ENCODE peak calls at places on chromosome 21, in six cellular contexts. B, S, D, N, J and P are unnamed samples.

GRCh38 chr21:45514311-45515021 is 27.8 kb downstream of the SLC19A1 start:
- DNase-seq in B (no peak), S (no peak), D (no peak), N (no peak), J (no peak), P (no peak)

GRCh38 chr21:46569071-46569470 is 35.8 kb downstream of the S100B start:
- DNase-seq in B (no peak), S (peak), D (no peak), N (peak), J (no peak), P (peak)

GRCh38 chr21:45976666-45977335 is 4.8 kb upstream of the COL6A1 start:
- DNase-seq in B (no peak), S (no peak), D (peak), N (no peak), J (peak), P (no peak)

GRCh38 chr21:19695796-19696195 is 1292.2 kb upstream of the TMPRSS15 start:
- DNase-seq in B (no peak), S (no peak), D (no peak), N (no peak), J (no peak), P (no peak)

GRCh38 chr21:34344584-34344983 is 19.2 kb upstream of the KCNE2 start:
- DNase-seq in B (no peak), S (peak), D (no peak), N (peak), J (no peak), P (no peak)

GRCh38 chr21:31180256-31181088 is 142.2 kb upstream of the KRTAP19-8 start:
- DNase-seq in B (no peak), S (peak), D (no peak), N (peak), J (no peak), P (peak)

GRCh38 chr21:26003428-26003827 is 167.1 kb downstream of the APP start:
- DNase-seq in B (no peak), S (no peak), D (no peak), N (no peak), J (no peak), P (no peak)

GRCh38 chr21:41345934-41346685 is 15.7 kb upstream of the MX2 start:
- DNase-seq in B (no peak), S (no peak), D (no peak), N (no peak), J (no peak), P (peak)

GRCh38 chr21:14581902-14582457 is 35.9 kb upstream of the SAMSN1 start:
- DNase-seq in B (no peak), S (no peak), D (no peak), N (peak), J (no peak), P (peak)

GRCh38 chr21:35244514-35244913 is 195.4 kb upstream of the RUNX1 start:
- DNase-seq in B (no peak), S (peak), D (no peak), N (peak), J (no peak), P (no peak)

GRCh38 chr21:41359289-41359688 is 2.5 kb upstream of the MX2 start:
- DNase-seq in B (no peak), S (no peak), D (peak), N (no peak), J (no peak), P (no peak)

GRCh38 chr21:40049031-40049958 is 182.1 kb downstream of the PCP4 start:
- DNase-seq in B (no peak), S (peak), D (no peak), N (no peak), J (no peak), P (peak)

GRCh38 chr21:23398726-23399125 is 2208.6 kb downstream of the MRPL39 start:
- DNase-seq in B (no peak), S (no peak), D (no peak), N (no peak), J (no peak), P (no peak)

GRCh38 chr21:45887788-45888187 is 93.8 kb upstream of the COL6A1 start:
- DNase-seq in B (no peak), S (no peak), D (no peak), N (no peak), J (no peak), P (no peak)

GRCh38 chr21:44765231-44766013 is 36.2 kb downstream of the UBE2G2 start:
- DNase-seq in B (no peak), S (no peak), D (no peak), N (no peak), J (no peak), P (no peak)

GRCh38 chr21:29164330-29164942 is 34.0 kb downstream of the MAP3K7CL start:
- DNase-seq in B (no peak), S (peak), D (no peak), N (peak), J (no peak), P (peak)

GRCh38 chr21:25647632-25648031 is 8.6 kb downstream of the JAM2 start:
- DNase-seq in B (no peak), S (no peak), D (no peak), N (no peak), J (no peak), P (peak)

GRCh38 chr21:46153259-46154154 is 1.9 kb downstream of the FTCD start:
- DNase-seq in B (peak), S (no peak), D (peak), N (peak), J (peak), P (no peak)

GRCh38 chr21:36544545-36544944 is 64.6 kb upstream of the CLDN14 start:
- DNase-seq in B (no peak), S (no peak), D (no peak), N (no peak), J (no peak), P (no peak)

GRCh38 chr21:36441715-36442114 is 38.2 kb downstream of the CLDN14 start:
- DNase-seq in B (no peak), S (no peak), D (no peak), N (no peak), J (no peak), P (no peak)

GRCh38 chr21:28959367-28960099 is 33.1 kb downstream of the LTN1 start:
- DNase-seq in B (no peak), S (peak), D (no peak), N (peak), J (no peak), P (peak)

GRCh38 chr21:36321325-36322082 is 1.5 kb downstream of the MORC3 start:
- DNase-seq in B (peak), S (peak), D (peak), N (peak), J (no peak), P (no peak)

GRCh38 chr21:21897275-21897883 is 899.2 kb downstream of the NCAM2 start:
- DNase-seq in B (no peak), S (no peak), D (no peak), N (no peak), J (no peak), P (peak)

GRCh38 chr21:29130234-29130993 is at the start of gene MAP3K7CL:
- DNase-seq in B (no peak), S (peak), D (no peak), N (peak), J (no peak), P (peak)

GRCh38 chr21:34913786-34914185 is 135.3 kb downstream of the RUNX1 start:
- DNase-seq in B (no peak), S (peak), D (no peak), N (peak), J (no peak), P (no peak)

GRCh38 chr21:34020005-34020847 is 53.2 kb upstream of the MRPS6 start:
- DNase-seq in B (no peak), S (no peak), D (no peak), N (no peak), J (no peak), P (no peak)

GRCh38 chr21:26887241-26887640 is 42.0 kb upstream of the ADAMTS1 start:
- DNase-seq in B (no peak), S (peak), D (no peak), N (no peak), J (no peak), P (no peak)

GRCh38 chr21:34092241-34092921 is 19.0 kb downstream of the MRPS6 start:
- DNase-seq in B (no peak), S (no peak), D (no peak), N (no peak), J (no peak), P (no peak)

GRCh38 chr21:29571949-29572348 is 273.2 kb downstream of the BACH1 start:
- DNase-seq in B (no peak), S (no peak), D (no peak), N (no peak), J (no peak), P (no peak)

GRCh38 chr21:36696640-36697472 is 2.1 kb upstream of the SIM2 start:
- DNase-seq in B (no peak), S (peak), D (peak), N (no peak), J (peak), P (no peak)

GRCh38 chr21:26506951-26507350 is 66.1 kb downstream of the CYYR1 start:
- DNase-seq in B (no peak), S (peak), D (no peak), N (peak), J (no peak), P (no peak)

GRCh38 chr21:45466330-45467220 is 61.6 kb downstream of the COL18A1 start:
- DNase-seq in B (no peak), S (no peak), D (no peak), N (no peak), J (no peak), P (no peak)

GRCh38 chr21:29671728-29672127 is 268.1 kb downstream of the GRIK1 start:
- DNase-seq in B (no peak), S (no peak), D (no peak), N (no peak), J (no peak), P (no peak)

GRCh38 chr21:17071093-17071492 is 441.8 kb upstream of the CXADR start:
- DNase-seq in B (no peak), S (no peak), D (no peak), N (no peak), J (no peak), P (no peak)

GRCh38 chr21:44998621-44999427 is 59.0 kb downstream of the SLX9 start:
- DNase-seq in B (no peak), S (no peak), D (no peak), N (no peak), J (no peak), P (no peak)

GRCh38 chr21:38986460-38987395 is 181.0 kb downstream of the ETS2 start:
- DNase-seq in B (no peak), S (no peak), D (no peak), N (no peak), J (no peak), P (no peak)

GRCh38 chr21:38987551-38988210 is 182.0 kb downstream of the ETS2 start:
- DNase-seq in B (no peak), S (no peak), D (no peak), N (peak), J (no peak), P (no peak)

GRCh38 chr21:38989097-38989744 is 183.5 kb downstream of the ETS2 start:
- DNase-seq in B (no peak), S (no peak), D (no peak), N (no peak), J (no peak), P (no peak)

GRCh38 chr21:38989745-38990423 is 184.2 kb downstream of the ETS2 start:
- DNase-seq in B (peak), S (peak), D (no peak), N (peak), J (no peak), P (peak)

GRCh38 chr21:38988211-38989096 is 182.7 kb downstream of the ETS2 start:
- DNase-seq in B (no peak), S (no peak), D (no peak), N (peak), J (no peak), P (no peak)
- H4K91ac ChIP-seq in B (no peak), S (peak), D (no peak), N (peak), J (no peak), P (no peak)

DNA sequence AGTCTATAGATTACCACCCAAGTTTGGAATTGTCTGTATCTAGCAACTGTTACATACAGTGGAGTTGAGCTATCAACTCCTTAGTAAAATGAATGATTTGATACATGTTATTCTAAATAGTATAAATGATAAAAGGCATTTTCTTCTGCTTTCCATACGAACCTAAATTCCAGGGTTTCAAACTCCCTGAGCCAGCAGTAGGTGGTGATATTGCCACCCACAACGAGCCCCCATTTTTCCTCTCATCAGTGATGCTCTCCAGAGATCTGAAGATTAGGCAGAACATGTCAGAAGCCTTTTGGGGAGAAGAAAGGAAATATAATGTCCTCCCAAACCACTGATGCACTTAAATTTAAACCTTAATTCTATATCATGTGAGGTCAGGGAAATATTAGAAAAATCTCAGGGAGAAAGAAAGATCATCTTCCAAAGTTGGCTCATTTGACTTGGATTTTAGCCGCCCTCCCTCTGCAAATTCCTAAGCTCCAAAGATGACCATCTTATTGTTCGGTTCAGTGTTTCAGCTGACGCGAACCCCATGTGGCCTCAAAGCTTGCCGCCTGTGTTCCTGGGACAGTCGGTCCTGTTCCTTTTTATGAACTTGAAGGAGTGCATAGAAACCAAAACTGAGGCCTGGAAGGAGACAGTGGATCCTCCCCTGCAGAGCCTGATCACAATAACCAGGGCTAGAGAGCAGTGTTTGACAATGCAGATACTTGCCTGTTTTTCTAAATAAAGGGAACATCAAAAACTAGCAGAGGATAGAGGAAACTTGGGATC is 2.3 kb downstream of the EVA1C start:
- DNase-seq in B (no peak), S (peak), D (no peak), N (no peak), J (no peak), P (no peak)
- H4K91ac ChIP-seq in B (no peak), S (no peak), D (no peak), N (no peak), J (no peak), P (no peak)

DNA sequence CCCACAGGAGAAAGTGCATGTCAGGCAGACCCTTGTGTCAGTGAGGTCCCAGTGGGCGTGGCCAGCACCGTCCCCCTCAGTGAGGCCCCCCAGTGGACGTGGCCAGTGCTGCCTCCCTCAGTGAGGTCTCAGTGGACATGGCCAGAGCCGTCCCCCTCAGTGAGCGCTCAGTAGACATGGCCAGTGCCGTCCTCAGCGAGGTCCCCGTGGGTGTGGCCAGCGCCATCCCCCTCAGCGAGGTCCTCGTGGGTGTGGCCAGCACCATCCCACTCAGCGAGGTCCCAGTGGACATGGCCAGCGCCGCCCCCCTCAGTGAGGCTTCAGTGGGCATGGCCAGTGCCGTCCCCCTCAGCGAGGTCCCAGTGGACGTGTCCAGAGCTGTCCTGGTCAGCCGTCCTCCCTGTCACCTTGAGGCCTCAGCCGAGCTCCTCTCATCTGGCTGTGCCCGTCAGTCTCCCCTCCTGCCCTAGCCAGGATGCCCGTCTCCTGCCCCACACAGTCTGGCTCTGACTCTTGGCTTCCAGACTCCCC is 35.5 kb downstream of the PDE9A start:
- DNase-seq in B (no peak), S (no peak), D (no peak), N (no peak), J (no peak), P (no peak)
- H4K91ac ChIP-seq in B (no peak), S (no peak), D (no peak), N (no peak), J (no peak), P (no peak)

DNA sequence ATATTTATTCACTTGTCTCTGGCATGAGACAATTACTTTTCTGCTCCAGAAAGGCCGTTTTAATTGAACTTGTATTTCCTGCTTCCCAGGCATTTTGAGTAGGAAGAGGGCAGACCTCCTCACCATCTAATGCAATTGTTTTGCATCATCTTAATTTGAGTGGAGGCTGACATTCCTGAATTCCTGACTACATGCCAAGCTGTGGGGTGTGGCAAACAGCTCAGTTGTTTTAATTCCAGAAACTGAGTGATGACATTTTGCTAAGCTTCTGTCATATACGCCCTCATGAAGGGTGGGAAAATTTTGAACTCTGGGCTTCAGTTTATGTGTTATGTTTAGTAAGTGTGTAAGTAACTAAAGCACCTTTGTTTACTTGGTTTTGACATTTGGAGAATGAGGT is 125.4 kb upstream of the USP25 start:
- DNase-seq in B (no peak), S (peak), D (no peak), N (peak), J (no peak), P (peak)
- H4K91ac ChIP-seq in B (no peak), S (no peak), D (no peak), N (no peak), J (no peak), P (no peak)